ENCODE peak calls at places on chromosomes 7 and 10, in seven cellular contexts. B is Daoy; K is activated CD4-positive, alpha-beta T cell treated with anti-CD3 and anti-CD28 coated beads, Interleukin-2, amount 50 U/mL, for 24 hours; R is H4; T is NCI-H1417; U is AG04450; D is fibroblast of lung. X is an unnamed sample.
A peak's percentile ranks its signal among the peaks of the same experiment; 100 is the strongest.

GRCh38 chr7:139394553-139394952 is 34.9 kb downstream of the LUC7L2 start:
- DNase-seq in B (no peak), T (no peak), K (no peak), R (no peak), U (no peak), D (no peak), X (no peak)

GRCh38 chr7:34281260-34281659 is 375.9 kb downstream of the BMPER start:
- DNase-seq in T (no peak), U (no peak), B (no peak), R (no peak), D (no peak), K (no peak), X (peak; percentile 10)

GRCh38 chr10:15571570-15571969 is 148.2 kb downstream of the ITGA8 start:
- DNase-seq in U (peak; percentile 57), R (peak; percentile 23), K (no peak), B (peak; percentile 15), T (no peak), D (peak; percentile 90), X (no peak)

GRCh38 chr10:4067552-4068254 is 282.7 kb upstream of the KLF6 start:
- DNase-seq in B (peak; percentile 10), R (no peak), K (no peak), D (no peak), T (no peak), U (no peak), X (peak; percentile 61)

GRCh38 chr7:157008-157310 is 35.4 kb upstream of the FAM20C start:
- DNase-seq in R (no peak), K (no peak), B (no peak), D (no peak), U (no peak), T (no peak), X (no peak)

GRCh38 chr10:121284952-121285351 is 313.3 kb downstream of the FGFR2 start:
- DNase-seq in T (no peak), U (no peak), B (no peak), R (peak; percentile 49), K (no peak), D (no peak), X (no peak)

GRCh38 chr10:62610649-62611229 is 193.8 kb upstream of the ADO start:
- DNase-seq in U (no peak), B (peak; percentile 49), R (peak; percentile 56), T (no peak), K (peak; percentile 83), D (peak; percentile 58), X (peak; percentile 76)

GRCh38 chr10:75071164-75071489 is 40.3 kb upstream of the SAMD8 start:
- DNase-seq in B (peak; percentile 15), D (peak; percentile 24), R (no peak), T (no peak), U (no peak), K (no peak), X (peak; percentile 43)

GRCh38 chr10:87931836-87932230 is 68.4 kb downstream of the PTEN start:
- DNase-seq in D (no peak), R (no peak), T (no peak), B (peak; percentile 3), K (no peak), U (no peak), X (no peak)

GRCh38 chr7:126574838-126575250 is 677.9 kb downstream of the GRM8 start:
- DNase-seq in B (peak; percentile 58), K (no peak), D (no peak), T (peak; percentile 20), R (peak; percentile 24), U (no peak), X (no peak)

GRCh38 chr10:80196270-80196949 is 8.9 kb downstream of the ANXA11 start:
- DNase-seq in D (no peak), B (peak; percentile 37), R (no peak), K (peak; percentile 54), U (no peak), T (no peak), X (no peak)

GRCh38 chr7:26603631-26604030 is 260.8 kb downstream of the SKAP2 start:
- DNase-seq in T (peak; percentile 84), U (no peak), B (peak; percentile 96), R (peak; percentile 81), K (no peak), D (no peak), X (no peak)

GRCh38 chr10:10785627-10786333 is 231.9 kb upstream of the CELF2 start:
- DNase-seq in B (no peak), U (no peak), D (peak; percentile 81), T (no peak), K (no peak), R (peak; percentile 6), X (no peak)

GRCh38 chr7:73303546-73303945 is 5.1 kb downstream of the NSUN5 start:
- DNase-seq in T (no peak), R (no peak), K (no peak), B (no peak), D (no peak), U (no peak), X (no peak)

GRCh38 chr10:88110355-88110754 is 246.9 kb downstream of the PTEN start:
- DNase-seq in R (no peak), B (peak; percentile 57), D (peak; percentile 31), U (no peak), T (no peak), K (no peak), X (no peak)

GRCh38 chr10:88092975-88093374 is 229.6 kb downstream of the PTEN start:
- DNase-seq in K (no peak), B (no peak), D (no peak), U (no peak), T (peak; percentile 17), R (no peak), X (no peak)

GRCh38 chr10:73467210-73467609 is 28.6 kb downstream of the PPP3CB start:
- DNase-seq in T (no peak), U (no peak), K (no peak), R (no peak), D (no peak), B (no peak), X (no peak)

GRCh38 chr7:30618080-30618676 is 23.5 kb downstream of the GARS1 start:
- DNase-seq in B (no peak), R (no peak), U (no peak), K (no peak), D (no peak), T (no peak), X (no peak)

GRCh38 chr10:132546567-132547420 is 9.2 kb downstream of the INPP5A start:
- DNase-seq in U (no peak), K (no peak), R (no peak), T (peak; percentile 57), B (no peak), D (no peak), X (peak; percentile 89)

GRCh38 chr10:66148312-66148711 is 777.5 kb upstream of the LRRTM3 start:
- DNase-seq in U (no peak), K (no peak), D (no peak), T (no peak), B (no peak), R (no peak), X (no peak)

GRCh38 chr10:94403034-94403822 is 887 bp downstream of the TBC1D12 start:
- DNase-seq in D (peak; percentile 70), T (peak; percentile 8), B (peak; percentile 74), R (peak; percentile 57), K (peak; percentile 3), U (peak; percentile 16), X (peak; percentile 79)

GRCh38 chr10:14837003-14837755 is 658 bp downstream of the CDNF start:
- DNase-seq in T (peak; percentile 19), K (no peak), U (peak; percentile 23), D (no peak), R (no peak), B (no peak), X (no peak)

GRCh38 chr10:131129544-131129943 is 182.0 kb downstream of the TCERG1L start:
- DNase-seq in K (no peak), R (no peak), D (no peak), T (no peak), B (no peak), U (no peak), X (no peak)

GRCh38 chr10:95550073-95550672 is 11.0 kb downstream of the SORBS1 start:
- DNase-seq in U (no peak), B (peak; percentile 9), D (no peak), T (no peak), R (no peak), K (no peak), X (no peak)

X was measured in KBM-7.